ENCODE peak calls at places on chromosomes 6 and 20, in eight cellular contexts. N is vagina, X is Calu3, Z is cardiac muscle cell, U is uterus, H is mammary epithelial cell, D is tibial nerve, Q is suprapubic skin. R is an unnamed sample.

GRCh38 chr20:4161447-4162251 is 146.3 kb upstream of the RNF24 start:
- DNase-seq in N (no peak), X (peak; percentile 70), Z (peak; percentile 32), U (no peak), H (peak; percentile 53), D (no peak), Q (no peak), R (no peak)

GRCh38 chr20:12998046-12998445 is 10.7 kb upstream of the SPTLC3 start:
- DNase-seq in N (no peak), X (no peak), Z (no peak), U (no peak), H (no peak), D (no peak), Q (no peak), R (no peak)

GRCh38 chr20:62193079-62194025 is 10.5 kb downstream of the MTG2 start:
- DNase-seq in N (no peak), X (no peak), Z (no peak), U (no peak), H (no peak), D (no peak), Q (no peak), R (no peak)

GRCh38 chr20:44970243-44970757 is 4.0 kb downstream of the STK4 start:
- DNase-seq in N (no peak), X (no peak), Z (no peak), U (no peak), H (no peak), D (no peak), Q (no peak), R (no peak)

GRCh38 chr6:108609276-108609769 is 48.6 kb downstream of the FOXO3 start:
- DNase-seq in N (no peak), X (no peak), Z (no peak), U (peak; percentile 56), H (peak; percentile 76), D (no peak), Q (no peak), R (no peak)

GRCh38 chr6:109381747-109382575 is at the start of gene CD164:
- DNase-seq in N (peak; percentile 90), X (peak; percentile 94), Z (peak; percentile 98), U (peak; percentile 92), H (peak; percentile 94), D (peak; percentile 90), Q (peak; percentile 96), R (peak; percentile 97)

GRCh38 chr20:57811373-57812020 is 101.7 kb upstream of the PMEPA1 start:
- DNase-seq in N (no peak), X (peak; percentile 51), Z (no peak), U (peak; percentile 51), H (no peak), D (no peak), Q (no peak), R (no peak)

GRCh38 chr20:48603819-48604405 is 223.9 kb downstream of the PREX1 start:
- DNase-seq in N (no peak), X (no peak), Z (no peak), U (no peak), H (no peak), D (peak; percentile 6), Q (peak; percentile 26), R (no peak)

GRCh38 chr6:121504227-121504626 is 68.8 kb downstream of the GJA1 start:
- DNase-seq in N (no peak), X (peak; percentile 40), Z (peak; percentile 79), U (no peak), H (peak; percentile 80), D (no peak), Q (no peak), R (no peak)

GRCh38 chr20:59850018-59850641 is 83.3 kb downstream of the SYCP2 start:
- DNase-seq in N (no peak), X (no peak), Z (peak; percentile 60), U (no peak), H (no peak), D (no peak), Q (no peak), R (no peak)

GRCh38 chr6:32969685-32970412 is 1.5 kb downstream of the BRD2 start:
- DNase-seq in N (peak; percentile 96), X (peak; percentile 93), Z (peak; percentile 98), U (peak; percentile 96), H (peak; percentile 96), D (peak; percentile 51), Q (peak; percentile 86), R (peak; percentile 38)

DNA sequence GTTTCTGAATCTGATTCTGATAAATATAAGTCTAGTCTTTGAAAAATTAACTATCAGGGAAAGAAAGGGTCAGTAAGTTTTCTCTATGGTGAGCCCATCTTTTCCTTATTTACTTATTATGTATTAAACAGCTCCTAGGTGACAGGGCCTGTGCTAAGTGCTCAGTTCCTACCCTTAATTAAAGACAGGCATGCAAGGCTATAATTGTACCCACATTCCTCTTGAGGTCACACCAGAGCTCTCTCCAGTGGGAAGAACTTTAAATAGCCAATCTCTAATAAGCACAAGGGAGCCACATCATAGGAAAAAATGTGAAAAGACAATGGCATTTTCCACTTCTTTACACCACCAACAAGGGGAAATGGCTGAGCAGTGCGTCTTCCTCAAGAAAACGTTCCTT is 421.8 kb upstream of the SLC35B3 start:
- DNase-seq in N (no peak), X (no peak), Z (no peak), U (no peak), H (no peak), D (no peak), Q (no peak), R (no peak)
- TF ChIP-seq CTCF in N (no peak), X (no peak), Z (no peak), U (no peak), H (no peak), D (no peak), Q (no peak), R (no peak)

GRCh38 chr20:38550274-38550673 is 30.7 kb upstream of the ADIG start:
- DNase-seq in N (no peak), X (no peak), Z (no peak), U (no peak), H (no peak), D (no peak), Q (no peak), R (no peak)
- TF ChIP-seq CTCF in N (no peak), X (no peak), Z (no peak), U (no peak), H (peak; percentile 21), D (no peak), Q (no peak), R (no peak)

DNA sequence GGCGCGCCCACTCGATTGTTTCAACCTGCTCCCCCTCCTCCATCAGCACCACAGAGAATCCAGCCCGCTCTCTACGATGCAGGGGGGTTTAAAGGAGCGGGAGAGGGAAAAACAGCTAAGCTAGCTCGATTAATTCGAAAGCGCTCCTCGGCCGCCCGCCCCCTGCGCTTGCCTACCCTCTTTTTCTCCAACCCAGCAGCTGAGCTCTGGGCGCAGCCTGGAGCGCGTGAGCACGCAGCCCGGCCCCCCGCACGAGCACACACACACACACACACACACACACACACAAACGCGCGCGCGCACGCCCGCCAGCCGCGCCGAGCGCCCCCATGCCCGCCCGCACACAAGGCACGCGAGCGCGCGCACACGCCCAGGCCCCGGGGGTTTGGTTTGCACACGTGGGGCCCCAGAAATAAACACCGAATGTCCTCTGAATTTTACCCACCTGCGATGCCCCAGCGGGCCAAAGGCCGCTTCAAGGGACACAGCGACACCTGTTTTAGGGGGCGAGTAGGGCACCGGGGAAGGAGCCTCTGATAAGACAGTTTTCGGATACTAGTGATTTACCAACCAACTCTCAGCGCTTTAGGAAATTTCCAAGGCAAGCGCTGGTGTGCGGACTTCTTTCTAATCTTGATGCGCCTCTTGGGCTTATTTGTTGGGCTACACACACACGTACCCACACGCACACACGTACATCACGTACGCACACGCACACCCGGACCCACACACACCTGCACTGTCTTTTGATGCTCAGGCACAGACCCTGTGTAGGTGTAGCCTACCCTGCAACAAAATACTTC is 787 bp upstream of the NRN1 start:
- DNase-seq in N (no peak), X (no peak), Z (no peak), U (no peak), H (peak; percentile 34), D (no peak), Q (peak; percentile 68), R (peak; percentile 80)
- TF ChIP-seq CTCF in N (no peak), X (no peak), Z (no peak), U (no peak), H (no peak), D (peak; percentile 9), Q (no peak), R (peak; percentile 1)

GRCh38 chr6:157274471-157275226 is 48.7 kb downstream of the TMEM242 start:
- DNase-seq in N (peak; percentile 85), X (peak; percentile 81), Z (peak; percentile 79), U (peak; percentile 57), H (peak; percentile 59), D (peak; percentile 55), Q (peak; percentile 91), R (peak; percentile 97)
- TF ChIP-seq CTCF in N (peak; percentile 79), X (peak; percentile 75), Z (peak; percentile 34), U (peak; percentile 94), H (peak; percentile 60), D (peak; percentile 97), Q (peak; percentile 95), R (peak; percentile 96)

DNA sequence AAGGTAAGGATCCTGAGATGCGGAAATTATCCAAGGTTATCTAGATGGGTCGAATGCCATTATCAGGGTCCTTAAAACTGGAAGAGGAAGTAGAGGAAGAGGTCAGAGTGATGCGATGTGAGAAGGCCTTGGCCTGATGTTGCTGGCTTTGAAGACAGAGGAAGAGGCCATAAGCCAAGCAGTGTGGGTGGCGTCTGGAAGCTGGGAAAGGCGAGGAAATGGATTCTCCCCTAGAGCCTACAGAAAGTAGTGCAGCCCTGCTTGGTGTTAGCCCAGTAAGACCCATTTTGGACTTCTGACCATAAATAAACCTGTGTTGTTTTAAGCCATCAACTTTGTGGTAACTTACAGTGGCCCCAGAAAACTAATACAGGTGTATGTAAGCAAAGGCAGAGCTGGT is 2.0 kb downstream of the SRXN1 start:
- DNase-seq in N (no peak), X (no peak), Z (peak; percentile 35), U (no peak), H (no peak), D (no peak), Q (no peak), R (no peak)
- TF ChIP-seq CTCF in N (no peak), X (no peak), Z (peak; percentile 10), U (no peak), H (peak; percentile 9), D (no peak), Q (no peak), R (no peak)

GRCh38 chr20:25120462-25120861 is 38.5 kb upstream of the VSX1 start:
- DNase-seq in N (no peak), X (no peak), Z (no peak), U (no peak), H (peak; percentile 19), D (no peak), Q (no peak), R (no peak)
- TF ChIP-seq CTCF in N (no peak), X (no peak), Z (no peak), U (no peak), H (no peak), D (no peak), Q (no peak), R (no peak)

R was measured in GM20000.